ENCODE peak calls at places on chromosomes 1 and 21, in four cellular contexts. P is WTC11, Q is K562, Z is GM12878. H is an unnamed sample.

GRCh38 chr1:181038399-181038873 is 4.7 kb downstream of the MR1 start:
- DNase-seq in Q (peak), Z (no peak), P (peak), H (peak)

GRCh38 chr1:83545450-83545849 is 453.5 kb downstream of the TTLL7 start:
- DNase-seq in Q (no peak), P (no peak), Z (no peak), H (no peak)

GRCh38 chr21:44418108-44418875 is 37.0 kb upstream of the LRRC3 start:
- DNase-seq in P (no peak), Q (no peak), Z (no peak), H (no peak)

GRCh38 chr1:85605519-85606413 is 25.2 kb downstream of the CCN1 start:
- DNase-seq in Q (no peak), Z (no peak), P (no peak), H (peak)

GRCh38 chr1:19684677-19685076 is 20.0 kb downstream of the HTR6 start:
- DNase-seq in Z (no peak), P (no peak), Q (no peak), H (no peak)

GRCh38 chr1:223873044-223873443 is 27.3 kb upstream of the TP53BP2 start:
- DNase-seq in P (no peak), Z (no peak), Q (peak), H (no peak)

GRCh38 chr1:198024782-198025181 is 107.6 kb downstream of the LHX9 start:
- DNase-seq in Q (no peak), Z (no peak), P (no peak), H (no peak)

GRCh38 chr21:30434033-30434631 is 4.1 kb downstream of the KRTAP13-4 start:
- DNase-seq in Q (peak), P (peak), Z (no peak), H (no peak)

GRCh38 chr1:204084247-204084772 is 11.4 kb downstream of the SOX13 start:
- DNase-seq in Z (no peak), P (peak), Q (no peak), H (peak)

GRCh38 chr1:43933386-43934278 is at the start of gene ARTN:
- DNase-seq in Z (no peak), Q (no peak), P (peak), H (no peak)

GRCh38 chr1:190104959-190105358 is 372.7 kb downstream of the BRINP3 start:
- DNase-seq in Q (no peak), P (no peak), Z (no peak), H (no peak)

GRCh38 chr1:181541458-181541857 is 58.1 kb downstream of the CACNA1E start:
- DNase-seq in Z (no peak), P (no peak), Q (no peak), H (no peak)

GRCh38 chr1:108668777-108669176 is 7.9 kb upstream of the HENMT1 start:
- DNase-seq in Q (no peak), Z (no peak), P (no peak), H (no peak)

GRCh38 chr1:113874017-113874879 is 2.7 kb upstream of the PTPN22 start:
- DNase-seq in Q (peak), Z (peak), P (no peak), H (peak)

GRCh38 chr1:17569200-17570139 is 30.0 kb downstream of the ARHGEF10L start:
- DNase-seq in Z (no peak), Q (peak), P (no peak), H (peak)

GRCh38 chr21:46098303-46099141 is 610 bp downstream of the COL6A2 start:
- DNase-seq in Z (no peak), P (peak), Q (no peak), H (no peak)

GRCh38 chr21:46099476-46099875 is 1.6 kb downstream of the COL6A2 start:
- DNase-seq in Q (no peak), P (peak), Z (no peak), H (peak)

GRCh38 chr21:46096997-46097825 is 701 bp upstream of the COL6A2 start:
- DNase-seq in P (peak), Z (no peak), Q (no peak), H (no peak)

GRCh38 chr21:46096596-46096981 is 1.3 kb upstream of the COL6A2 start:
- DNase-seq in P (peak), Q (no peak), Z (no peak), H (no peak)

GRCh38 chr21:46097826-46098286 is at the start of gene COL6A2:
- DNase-seq in P (peak), Q (peak), Z (no peak), H (no peak)
- TF ChIP-seq CBFB in P (no peak), Q (no peak), Z (no peak), H (no peak)

DNA sequence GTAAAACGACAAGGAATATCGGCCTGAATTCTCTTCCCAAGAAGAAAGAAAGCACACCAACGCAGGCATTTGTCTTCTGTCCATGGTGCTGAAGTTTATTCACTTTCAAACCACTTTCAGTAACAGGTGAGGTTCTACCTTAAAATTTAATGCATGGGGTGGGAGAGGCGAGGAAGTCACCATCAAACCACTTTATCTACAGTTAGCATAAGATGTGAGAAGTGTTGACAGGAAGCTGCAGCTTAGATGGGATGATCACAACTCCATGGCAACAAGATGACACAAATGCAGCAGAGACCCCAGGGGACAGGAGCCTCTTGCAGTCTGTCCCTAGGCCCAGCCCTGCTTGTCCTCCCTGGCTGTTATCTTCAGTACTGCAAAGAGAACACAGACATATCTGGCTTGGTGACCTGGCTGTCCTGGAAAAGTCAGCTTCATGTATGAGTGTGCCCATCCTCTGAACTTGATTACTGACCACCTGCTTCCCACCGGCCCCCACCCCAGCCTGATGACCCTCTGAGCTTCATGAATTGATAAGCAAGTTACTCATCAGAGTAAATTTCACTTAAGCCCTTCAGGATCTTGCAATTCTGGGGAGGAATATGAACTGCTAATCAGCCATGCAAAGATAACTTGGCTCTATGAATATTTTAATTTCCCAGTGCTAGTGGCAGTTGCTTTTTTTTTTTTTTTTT is 1.8 kb downstream of the NPPA start:
- DNase-seq in Z (no peak), Q (peak), P (no peak), H (peak)
- TF ChIP-seq CBFB in Z (no peak), Q (no peak), P (no peak), H (no peak)

GRCh38 chr1:155864393-155864792 is 5.0 kb downstream of the SYT11 start:
- DNase-seq in Z (no peak), Q (no peak), P (no peak), H (no peak)
- TF ChIP-seq CBFB in Z (no peak), Q (no peak), P (no peak), H (no peak)

DNA sequence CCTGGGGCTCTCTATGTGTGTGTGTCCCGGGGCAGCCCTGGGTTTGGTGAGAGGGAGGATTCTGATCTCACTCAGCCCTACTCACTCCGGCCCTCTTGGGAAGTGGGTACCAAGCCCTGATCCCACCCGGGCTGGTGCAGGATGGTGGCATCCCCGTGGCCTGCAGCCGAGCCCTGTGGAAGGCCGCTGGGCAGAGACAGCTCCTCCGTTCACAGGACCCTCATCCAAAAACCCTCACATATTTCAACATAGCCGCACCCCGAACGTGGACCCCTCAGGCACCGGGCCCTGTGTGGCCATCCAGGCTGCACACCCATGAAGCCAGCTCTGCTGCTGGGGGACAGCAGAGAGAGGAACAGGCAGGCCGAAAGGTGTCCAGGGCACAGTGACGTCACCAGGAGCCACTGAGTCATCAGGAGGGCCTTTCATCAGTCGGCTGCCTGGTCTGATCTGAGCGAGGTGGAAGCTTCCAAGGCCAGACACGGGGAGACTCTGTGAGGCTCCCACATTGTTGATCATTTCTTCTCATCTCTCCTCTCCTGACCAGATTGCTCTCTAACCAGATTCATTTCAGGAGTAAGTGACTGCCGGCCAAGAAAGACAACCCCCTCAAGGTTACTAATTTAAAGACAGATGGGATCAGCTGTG is 16.2 kb upstream of the GPR157 start:
- DNase-seq in P (no peak), Z (no peak), Q (peak), H (peak)
- TF ChIP-seq CBFB in P (no peak), Z (no peak), Q (no peak), H (no peak)

GRCh38 chr1:248366609-248367008 is 5.1 kb downstream of the OR2T4 start:
- DNase-seq in P (no peak), Z (no peak), Q (no peak), H (no peak)

GRCh38 chr1:248359415-248359814 is 2.0 kb upstream of the OR2T4 start:
- DNase-seq in P (no peak), Z (no peak), Q (no peak), H (no peak)

GRCh38 chr1:248361111-248361715 is at the start of gene OR2T4:
- DNase-seq in P (no peak), Q (no peak), Z (no peak), H (no peak)
- TF ChIP-seq CBFB in P (no peak), Q (no peak), Z (no peak), H (no peak)

GRCh38 chr1:201500670-201501120 is 6.2 kb downstream of the CSRP1 start:
- DNase-seq in Q (no peak), Z (no peak), P (no peak), H (no peak)

GRCh38 chr1:201499795-201500669 is 6.9 kb downstream of the CSRP1 start:
- DNase-seq in Q (no peak), Z (no peak), P (no peak), H (no peak)

GRCh38 chr1:201502511-201502857 is 4.4 kb downstream of the CSRP1 start:
- DNase-seq in P (no peak), Q (no peak), Z (no peak), H (no peak)

GRCh38 chr1:201501812-201502510 is 5.0 kb downstream of the CSRP1 start:
- DNase-seq in Q (no peak), Z (no peak), P (no peak), H (no peak)

DNA sequence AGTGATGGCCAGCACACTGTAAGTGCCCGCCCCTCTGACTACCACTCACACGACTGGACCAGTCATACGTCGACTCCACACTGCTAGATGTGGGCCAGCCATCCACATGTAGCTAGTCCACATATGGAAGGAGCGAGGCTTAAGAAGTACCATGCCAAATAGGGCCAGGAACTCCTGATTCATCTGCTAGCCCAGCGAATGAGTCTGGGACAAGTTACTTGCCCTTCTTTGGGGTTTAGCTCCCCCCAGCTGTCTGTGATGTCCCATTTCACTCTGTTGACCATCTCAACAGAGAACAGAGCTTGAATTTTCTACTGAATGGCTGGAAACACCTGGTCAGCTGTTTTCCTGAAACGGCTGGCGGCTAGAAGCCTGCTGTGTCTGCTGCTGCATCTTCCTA is 5.8 kb downstream of the CSRP1 start:
- DNase-seq in P (no peak), Z (no peak), Q (no peak), H (no peak)
- TF ChIP-seq CBFB in P (no peak), Z (no peak), Q (no peak), H (no peak)

DNA sequence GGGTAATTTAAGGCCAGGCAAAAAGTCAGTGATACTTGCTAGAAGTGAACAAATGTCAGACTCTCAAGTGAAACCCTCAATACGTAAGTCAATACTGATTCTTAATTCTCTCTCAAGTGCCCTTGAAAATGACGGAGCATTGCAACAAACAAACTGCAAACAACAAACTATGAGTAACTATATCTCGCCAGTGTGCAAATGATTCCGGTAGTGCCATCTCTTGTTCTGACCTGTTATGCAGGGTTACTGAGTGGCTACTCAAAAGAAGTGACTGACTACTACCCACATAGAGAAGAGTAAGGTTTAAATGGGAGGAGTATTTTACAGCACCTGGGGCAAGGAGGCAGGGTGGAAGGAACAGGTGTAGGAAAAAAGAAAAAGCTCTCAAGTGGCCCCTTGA is 1.6 kb downstream of the SLC19A2 start:
- DNase-seq in Q (peak), P (no peak), Z (no peak), H (no peak)
- TF ChIP-seq CBFB in Q (no peak), P (no peak), Z (no peak), H (no peak)